ENCODE peak calls at places on chromosomes 5 and 9, in four cellular contexts. One of them, this sample, is unnamed.

GRCh38 chr9:19922476-19923118 is 133.8 kb upstream of the SLC24A2 start:
- DNase-seq in PC-3: peak; percentile 63
- DNase-seq in HCT116: peak; percentile 15
- DNase-seq in SK-N-SH: peak; percentile 72
- DNase-seq in this sample: peak; percentile 72

GRCh38 chr9:129109504-129109903 is 1.1 kb downstream of the CRAT start:
- DNase-seq in PC-3: peak; percentile 21
- DNase-seq in HCT116: no peak
- DNase-seq in SK-N-SH: no peak
- DNase-seq in this sample: peak; percentile 84

GRCh38 chr9:103078581-103078980 is 83.4 kb downstream of the CYLC2 start:
- DNase-seq in PC-3: no peak
- DNase-seq in HCT116: no peak
- DNase-seq in SK-N-SH: no peak
- DNase-seq in this sample: no peak

GRCh38 chr9:76692448-76693129 is 71.6 kb upstream of the PCA3 start:
- DNase-seq in PC-3: no peak
- DNase-seq in HCT116: no peak
- DNase-seq in SK-N-SH: no peak
- DNase-seq in this sample: no peak

GRCh38 chr9:99433555-99433954 is 211.5 kb downstream of the SEC61B start:
- DNase-seq in PC-3: peak; percentile 82
- DNase-seq in HCT116: peak; percentile 60
- DNase-seq in SK-N-SH: no peak
- DNase-seq in this sample: peak; percentile 89

GRCh38 chr9:70402213-70402612 is 12.2 kb downstream of the KLF9 start:
- DNase-seq in PC-3: no peak
- DNase-seq in HCT116: no peak
- DNase-seq in SK-N-SH: no peak
- DNase-seq in this sample: no peak

GRCh38 chr5:115343855-115344254 is 47.4 kb upstream of the CCDC112 start:
- DNase-seq in PC-3: peak; percentile 57
- DNase-seq in HCT116: no peak
- DNase-seq in SK-N-SH: no peak
- DNase-seq in this sample: peak; percentile 80

GRCh38 chr9:92980085-92980745 is 32.9 kb downstream of the FGD3 start:
- DNase-seq in PC-3: peak; percentile 77
- DNase-seq in HCT116: peak; percentile 42
- DNase-seq in SK-N-SH: no peak
- DNase-seq in this sample: no peak

GRCh38 chr9:128072144-128073021 is 4.4 kb downstream of the SLC25A25 start:
- DNase-seq in PC-3: peak; percentile 84
- DNase-seq in HCT116: no peak
- DNase-seq in SK-N-SH: no peak
- DNase-seq in this sample: peak; percentile 85

GRCh38 chr5:116914869-116915504 is 340.4 kb upstream of the SEMA6A start:
- DNase-seq in PC-3: no peak
- DNase-seq in HCT116: no peak
- DNase-seq in SK-N-SH: no peak
- DNase-seq in this sample: no peak
- H3K9me2 ChIP-seq in PC-3: no peaks in the 10 kb centered on the region
- H3K9me2 ChIP-seq in HCT116: no peaks in the 10 kb centered on the region
- H3K9me2 ChIP-seq in SK-N-SH: no peaks in the 10 kb centered on the region
- H3K9me2 ChIP-seq in this sample: no peaks in the 10 kb centered on the region

GRCh38 chr5:140324834-140325195 is 21.6 kb downstream of the HBEGF start:
- DNase-seq in PC-3: no peak
- DNase-seq in HCT116: no peak
- DNase-seq in SK-N-SH: no peak
- DNase-seq in this sample: peak; percentile 87
- H3K27ac ChIP-seq in PC-3: peak overlapping the region; percentile 98
- H3K27ac ChIP-seq in HCT116: no peak overlapping the region
- H3K27ac ChIP-seq in SK-N-SH: no peak overlapping the region
- H3K27ac ChIP-seq in this sample: peak overlapping the region; percentile 76

GRCh38 chr9:134419684-134420076 is 93.4 kb downstream of the RXRA start:
- DNase-seq in PC-3: peak; percentile 6
- DNase-seq in HCT116: no peak
- DNase-seq in SK-N-SH: peak; percentile 83
- DNase-seq in this sample: peak; percentile 37
- H3K9ac ChIP-seq in PC-3: no peak overlapping the region
- H3K9ac ChIP-seq in HCT116: no peak overlapping the region
- H3K9ac ChIP-seq in SK-N-SH: no peak overlapping the region
- H3K9ac ChIP-seq in this sample: no peak overlapping the region

GRCh38 chr9:121663591-121663990 is 12.2 kb downstream of the DAB2IP start:
- DNase-seq in PC-3: no peak
- DNase-seq in HCT116: no peak
- DNase-seq in SK-N-SH: no peak
- DNase-seq in this sample: no peak
- H3K9me2 ChIP-seq in PC-3: no peaks in the 10 kb centered on the region
- H3K9me2 ChIP-seq in HCT116: no peaks in the 10 kb centered on the region
- H3K9me2 ChIP-seq in SK-N-SH: no peaks in the 10 kb centered on the region
- H3K9me2 ChIP-seq in this sample: no peaks in the 10 kb centered on the region

GRCh38 chr9:116471093-116471906 is 215.8 kb upstream of the TRIM32 start:
- DNase-seq in PC-3: no peak
- DNase-seq in HCT116: no peak
- DNase-seq in SK-N-SH: no peak
- DNase-seq in this sample: peak; percentile 23

GRCh38 chr9:116475201-116475600 is 211.9 kb upstream of the TRIM32 start:
- DNase-seq in PC-3: no peak
- DNase-seq in HCT116: no peak
- DNase-seq in SK-N-SH: no peak
- DNase-seq in this sample: peak; percentile 64

GRCh38 chr9:116468369-116468768 is 218.7 kb upstream of the TRIM32 start:
- DNase-seq in PC-3: no peak
- DNase-seq in HCT116: no peak
- DNase-seq in SK-N-SH: no peak
- DNase-seq in this sample: no peak

GRCh38 chr9:116469128-116469527 is 218.0 kb upstream of the TRIM32 start:
- DNase-seq in PC-3: no peak
- DNase-seq in HCT116: no peak
- DNase-seq in SK-N-SH: no peak
- DNase-seq in this sample: no peak

GRCh38 chr9:116471943-116472506 is 215.1 kb upstream of the TRIM32 start:
- DNase-seq in PC-3: no peak
- DNase-seq in HCT116: no peak
- DNase-seq in SK-N-SH: no peak
- DNase-seq in this sample: no peak
- H3K27ac ChIP-seq in PC-3: no peak overlapping the region
- H3K27ac ChIP-seq in HCT116: no peak overlapping the region
- H3K27ac ChIP-seq in SK-N-SH: no peak overlapping the region
- H3K27ac ChIP-seq in this sample: no peak overlapping the region

GRCh38 chr5:121962347-121962670 is 534 bp downstream of the SRFBP1 start:
- DNase-seq in PC-3: no peak
- DNase-seq in HCT116: no peak
- DNase-seq in SK-N-SH: no peak
- DNase-seq in this sample: peak; percentile 27

GRCh38 chr5:121967187-121967586 is 5.4 kb downstream of the SRFBP1 start:
- DNase-seq in PC-3: peak; percentile 33
- DNase-seq in HCT116: no peak
- DNase-seq in SK-N-SH: no peak
- DNase-seq in this sample: peak; percentile 66

GRCh38 chr5:121963409-121963808 is 1.6 kb downstream of the SRFBP1 start:
- DNase-seq in PC-3: no peak
- DNase-seq in HCT116: no peak
- DNase-seq in SK-N-SH: no peak
- DNase-seq in this sample: no peak

DNA sequence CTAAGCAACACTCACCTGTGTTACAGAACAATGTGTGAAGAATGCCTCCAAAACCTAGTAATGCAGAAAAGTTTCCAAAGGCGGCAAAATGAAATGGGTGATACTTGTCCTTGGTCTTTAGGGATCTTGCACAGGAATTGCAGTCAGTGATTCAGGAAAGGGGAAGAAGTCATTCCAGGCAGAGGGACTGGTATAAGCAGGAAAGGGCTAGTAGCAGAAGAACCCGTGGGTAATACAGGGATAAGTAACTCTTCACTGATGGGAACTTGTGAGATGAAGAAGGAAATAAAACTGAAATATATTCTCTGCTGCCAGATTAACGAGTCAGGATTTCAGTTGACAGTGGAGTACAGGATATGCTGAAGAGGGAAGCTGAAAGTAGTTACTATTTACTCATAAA is 1.2 kb downstream of the SRFBP1 start:
- DNase-seq in PC-3: no peak
- DNase-seq in HCT116: no peak
- DNase-seq in SK-N-SH: no peak
- DNase-seq in this sample: peak; percentile 46
- H3K9ac ChIP-seq in PC-3: peak overlapping the region; percentile 88
- H3K9ac ChIP-seq in HCT116: peak overlapping the region; percentile 94
- H3K9ac ChIP-seq in SK-N-SH: peak overlapping the region; percentile 92
- H3K9ac ChIP-seq in this sample: peak overlapping the region; percentile 93

GRCh38 chr5:62327138-62327537 is 21.1 kb downstream of the KIF2A start:
- DNase-seq in PC-3: no peak
- DNase-seq in HCT116: no peak
- DNase-seq in SK-N-SH: no peak
- DNase-seq in this sample: no peak
- H3K9me2 ChIP-seq in PC-3: no peaks in the 10 kb centered on the region
- H3K9me2 ChIP-seq in HCT116: no peaks in the 10 kb centered on the region
- H3K9me2 ChIP-seq in SK-N-SH: no peaks in the 10 kb centered on the region
- H3K9me2 ChIP-seq in this sample: no peaks in the 10 kb centered on the region